ENCODE peak calls at places on chromosome 15, in six cellular contexts. B is cardiac fibroblast, X is NT2/D1, Z is AG04450, V is heart left ventricle, D is left ventricle myocardium inferior. I is an unnamed sample.

GRCh38 chr15:32659340-32659831 is 17.9 kb downstream of the SCG5 start:
- DNase-seq in V (no peak), Z (no peak), X (no peak), D (no peak), B (peak), I (peak)

GRCh38 chr15:70095387-70096214 is 2.1 kb downstream of the TLE3 start:
- DNase-seq in X (no peak), V (no peak), B (peak), Z (no peak), D (no peak), I (no peak)

GRCh38 chr15:69290346-69291164 is 8.2 kb upstream of the PAQR5 start:
- DNase-seq in V (peak), D (peak), B (peak), X (no peak), Z (no peak), I (no peak)

GRCh38 chr15:100775581-100776185 is 103.9 kb upstream of the ALDH1A3 start:
- DNase-seq in Z (no peak), D (no peak), V (no peak), X (no peak), B (no peak), I (no peak)

GRCh38 chr15:71051539-71051938 is 63.7 kb upstream of the THSD4 start:
- DNase-seq in D (peak), B (peak), Z (no peak), V (peak), X (no peak), I (peak)

GRCh38 chr15:96019114-96019513 is 311.4 kb upstream of the NR2F2 start:
- DNase-seq in B (no peak), D (no peak), Z (no peak), V (no peak), X (no peak), I (no peak)

GRCh38 chr15:31352283-31352880 is 25.7 kb downstream of the KLF13 start:
- DNase-seq in B (no peak), D (peak), Z (no peak), V (peak), X (no peak), I (no peak)

GRCh38 chr15:92393287-92393993 is at the start of gene ST8SIA2:
- DNase-seq in V (peak), X (no peak), B (no peak), D (peak), Z (no peak), I (no peak)

GRCh38 chr15:49415638-49416037 is 7.4 kb upstream of the FGF7 start:
- DNase-seq in V (no peak), X (no peak), B (peak), Z (peak), D (no peak), I (peak)

GRCh38 chr15:48861813-48862431 is 16.0 kb upstream of the EID1 start:
- DNase-seq in X (peak), Z (no peak), D (no peak), B (peak), V (peak), I (peak)

GRCh38 chr15:24823473-24823872 is 131.3 kb upstream of the SNRPN start:
- DNase-seq in Z (no peak), B (no peak), V (peak), D (peak), X (peak), I (no peak)

GRCh38 chr15:83170474-83171165 is 37.0 kb downstream of the HDGFL3 start:
- DNase-seq in B (peak), Z (peak), X (no peak), D (no peak), V (no peak), I (no peak)

GRCh38 chr15:29050870-29051269 is 165.1 kb downstream of the APBA2 start:
- DNase-seq in X (no peak), Z (no peak), B (peak), D (no peak), V (no peak), I (peak)

GRCh38 chr15:44033894-44034293 is 161.2 kb downstream of the FRMD5 start:
- DNase-seq in B (peak), V (no peak), X (no peak), D (no peak), Z (no peak), I (no peak)

GRCh38 chr15:90000175-90000923 is 775 bp upstream of the ZNF710 start:
- DNase-seq in X (no peak), B (peak), D (no peak), Z (no peak), V (peak), I (no peak)

GRCh38 chr15:47473857-47474256 is 243.4 kb upstream of the SEMA6D start:
- DNase-seq in B (no peak), V (peak), D (peak), X (no peak), Z (no peak), I (peak)

GRCh38 chr15:63492541-63493077 is 11.8 kb upstream of the USP3 start:
- DNase-seq in X (no peak), B (peak), Z (peak), D (no peak), V (no peak), I (peak)

GRCh38 chr15:59622289-59622688 is 10.7 kb downstream of the GCNT3 start:
- DNase-seq in Z (no peak), D (no peak), V (no peak), X (peak), B (peak), I (peak)

GRCh38 chr15:40444741-40445140 is 4.0 kb downstream of the BAHD1 start:
- DNase-seq in D (no peak), Z (no peak), X (no peak), V (no peak), B (no peak), I (no peak)

GRCh38 chr15:95998935-95999334 is 331.6 kb upstream of the NR2F2 start:
- DNase-seq in D (no peak), B (no peak), Z (no peak), V (no peak), X (no peak), I (no peak)

GRCh38 chr15:92656089-92656488 is 514 bp upstream of the FAM174B start:
- DNase-seq in X (no peak), Z (no peak), D (no peak), V (no peak), B (no peak), I (no peak)

GRCh38 chr15:45719490-45719889 is 84.7 kb downstream of the SQOR start:
- DNase-seq in B (peak), X (no peak), D (no peak), V (no peak), Z (no peak), I (no peak)

GRCh38 chr15:35654334-35654733 is 108.4 kb upstream of the DPH6 start:
- DNase-seq in X (no peak), D (no peak), B (no peak), Z (no peak), V (no peak), I (no peak)

GRCh38 chr15:58684036-58684700 is 65.3 kb downstream of the ADAM10 start:
- DNase-seq in X (no peak), D (no peak), Z (no peak), V (no peak), B (no peak), I (no peak)

GRCh38 chr15:82966671-82967071 is 14.2 kb upstream of the HOMER2 start:
- DNase-seq in B (no peak), D (no peak), X (no peak), V (no peak), Z (no peak), I (no peak)

GRCh38 chr15:78225783-78226541 is 8.4 kb downstream of the ACSBG1 start:
- DNase-seq in Z (no peak), D (no peak), X (no peak), B (peak), V (no peak), I (peak)

GRCh38 chr15:99998661-99999101 is 265.4 kb upstream of the LYSMD4 start:
- DNase-seq in X (no peak), V (no peak), Z (no peak), D (no peak), B (no peak), I (no peak)

GRCh38 chr15:91593081-91593480 is 260.4 kb upstream of the SLCO3A1 start:
- DNase-seq in Z (no peak), D (no peak), V (no peak), X (no peak), B (peak), I (peak)

GRCh38 chr15:45205192-45205591 is 17.4 kb upstream of the SHF start:
- DNase-seq in V (no peak), X (no peak), D (peak), Z (peak), B (peak), I (no peak)

GRCh38 chr15:25397110-25397509 is 41.7 kb downstream of the UBE3A start:
- DNase-seq in V (no peak), Z (no peak), D (no peak), B (peak), X (no peak), I (peak)

GRCh38 chr15:92105611-92106010 is 252.1 kb downstream of the SLCO3A1 start:
- DNase-seq in B (no peak), V (no peak), Z (no peak), X (no peak), D (no peak), I (no peak)

GRCh38 chr15:43277231-43277823 is 10.6 kb upstream of the TGM5 start:
- DNase-seq in Z (no peak), V (no peak), X (no peak), B (no peak), D (no peak), I (no peak)

GRCh38 chr15:42728975-42729374 is 8.0 kb downstream of the CDAN1 start:
- DNase-seq in V (no peak), B (no peak), X (no peak), Z (no peak), D (no peak), I (no peak)

GRCh38 chr15:82030191-82030590 is 15.6 kb downstream of the MEX3B start:
- DNase-seq in Z (no peak), D (no peak), X (no peak), V (no peak), B (no peak), I (no peak)

GRCh38 chr15:51046799-51047449 is 47.8 kb downstream of the TNFAIP8L3 start:
- DNase-seq in B (peak), D (peak), X (no peak), V (peak), Z (peak), I (no peak)

GRCh38 chr15:45378913-45379262 is 544 bp upstream of the GATM start:
- DNase-seq in X (no peak), V (peak), B (no peak), Z (no peak), D (no peak), I (no peak)

GRCh38 chr15:95609096-95609495 is 721.4 kb upstream of the NR2F2 start:
- DNase-seq in X (no peak), B (peak), D (no peak), Z (no peak), V (no peak), I (no peak)

GRCh38 chr15:24878153-24878552 is 76.6 kb upstream of the SNRPN start:
- DNase-seq in X (no peak), Z (no peak), B (peak), V (peak), D (peak), I (no peak)

GRCh38 chr15:35442734-35443133 is 103.2 kb downstream of the DPH6 start:
- DNase-seq in D (no peak), V (no peak), B (peak), Z (no peak), X (no peak), I (no peak)

GRCh38 chr15:57146394-57147140 is 228.1 kb downstream of the TCF12 start:
- DNase-seq in X (peak), Z (no peak), D (no peak), V (peak), B (peak), I (no peak)
- H3K4me3 ChIP-seq in X (no peak), Z (peak), D (peak), V (peak), B (peak), I (peak)

GRCh38 chr15:38610748-38611147 is 46.1 kb upstream of the RASGRP1 start:
- DNase-seq in Z (no peak), V (no peak), B (no peak), X (no peak), D (no peak), I (no peak)

GRCh38 chr15:38612159-38612863 is 47.7 kb upstream of the RASGRP1 start:
- DNase-seq in V (no peak), Z (no peak), D (no peak), X (no peak), B (no peak), I (no peak)

GRCh38 chr15:38608682-38609081 is 44.1 kb upstream of the RASGRP1 start:
- DNase-seq in X (no peak), Z (no peak), D (no peak), B (no peak), V (no peak), I (no peak)

GRCh38 chr15:38611228-38611627 is 46.6 kb upstream of the RASGRP1 start:
- DNase-seq in Z (no peak), D (no peak), V (no peak), X (no peak), B (no peak), I (no peak)

DNA sequence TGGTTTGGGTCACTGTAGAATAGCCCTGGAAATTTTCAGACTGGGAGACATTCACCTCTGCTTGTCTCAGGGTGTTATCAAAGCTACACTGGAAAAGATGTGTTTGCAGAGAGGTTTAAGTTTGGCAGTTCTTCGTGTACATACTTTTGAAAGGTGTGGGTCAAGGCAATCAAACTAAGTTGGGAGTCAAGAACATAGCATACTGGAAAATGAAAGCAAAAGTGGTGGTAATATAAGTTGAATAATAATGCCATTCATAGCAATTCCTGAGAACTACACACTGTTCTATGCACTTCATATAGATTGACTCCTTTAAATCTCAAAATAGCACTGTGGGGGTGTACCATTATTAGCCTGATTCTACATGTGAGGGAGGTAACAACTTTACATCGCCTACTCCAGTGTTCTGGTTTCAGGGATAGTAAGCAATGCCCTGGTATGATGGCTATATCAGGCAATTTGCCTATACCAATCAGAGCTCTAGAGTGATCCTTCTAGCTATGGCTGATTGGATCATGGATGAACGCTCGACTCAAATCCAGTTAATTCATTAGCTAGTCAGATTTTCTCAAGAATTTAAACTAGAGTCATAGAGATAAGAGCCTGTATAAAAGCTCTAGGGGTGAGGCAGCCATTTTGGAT is 44.6 kb upstream of the RASGRP1 start:
- DNase-seq in V (no peak), X (no peak), D (no peak), B (no peak), Z (no peak), I (no peak)
- H3K4me3 ChIP-seq in V (no peak), X (no peak), D (no peak), B (no peak), Z (no peak), I (no peak)

DNA sequence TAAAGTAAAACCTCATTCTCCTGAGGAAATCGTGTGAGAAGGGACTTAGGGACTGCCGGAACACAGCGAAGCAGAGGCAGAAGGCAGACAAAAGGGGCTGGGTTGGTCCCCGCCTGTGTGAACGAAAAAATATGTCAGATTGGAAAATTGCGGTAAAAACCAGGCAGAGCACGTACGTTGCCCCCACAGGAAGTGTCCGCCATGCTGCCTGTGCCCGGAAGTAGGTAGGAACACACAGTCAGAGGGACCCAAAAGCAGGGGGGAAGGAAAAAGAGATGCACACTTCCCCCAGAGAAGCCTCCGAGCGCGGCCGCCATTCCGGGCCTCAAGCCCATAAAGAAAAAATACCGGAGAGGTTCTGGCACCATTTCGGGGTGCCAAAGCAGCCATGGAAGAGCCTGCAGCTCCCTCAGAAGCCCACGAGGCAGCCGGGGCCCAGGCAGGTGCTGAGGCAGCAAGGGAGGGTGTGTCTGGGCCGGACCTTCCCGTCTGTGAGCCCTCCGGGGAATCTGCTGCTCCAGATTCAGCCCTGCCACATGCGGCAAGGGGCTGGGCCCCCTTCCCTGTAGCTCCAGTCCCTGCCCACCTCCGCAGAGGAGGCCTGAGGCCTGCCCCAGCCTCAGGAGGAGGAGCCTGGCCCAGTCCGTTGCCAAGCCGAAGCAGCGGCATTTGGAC is at the start of gene MKRN3:
- DNase-seq in Z (peak), V (no peak), D (no peak), X (no peak), B (peak), I (peak)
- H3K4me3 ChIP-seq in Z (peak), V (peak), D (peak), X (no peak), B (peak), I (peak)

GRCh38 chr15:85616549-85616948 is 178.2 kb downstream of the KLHL25 start:
- DNase-seq in B (peak), Z (no peak), V (no peak), D (no peak), X (no peak), I (no peak)

GRCh38 chr15:85620321-85621044 is 174.2 kb downstream of the KLHL25 start:
- DNase-seq in V (peak), X (no peak), B (peak), Z (no peak), D (no peak), I (no peak)

GRCh38 chr15:85615930-85616329 is 178.8 kb downstream of the KLHL25 start:
- DNase-seq in B (peak), Z (no peak), X (peak), V (peak), D (no peak), I (no peak)

GRCh38 chr15:85621096-85621495 is 173.6 kb downstream of the KLHL25 start:
- DNase-seq in D (no peak), X (no peak), B (peak), V (no peak), Z (no peak), I (no peak)

GRCh38 chr15:85618956-85619491 is 175.7 kb downstream of the KLHL25 start:
- DNase-seq in X (peak), D (peak), B (peak), Z (peak), V (peak), I (peak)
- H3K4me3 ChIP-seq in X (no peak), D (peak), B (peak), Z (peak), V (peak), I (peak)

GRCh38 chr15:74398183-74398582 is 30.7 kb upstream of the CYP11A1 start:
- DNase-seq in X (no peak), B (no peak), Z (no peak), D (no peak), V (no peak), I (no peak)

GRCh38 chr15:74400915-74401757 is 32.6 kb downstream of the SEMA7A start:
- DNase-seq in D (no peak), Z (no peak), V (no peak), B (no peak), X (no peak), I (no peak)

GRCh38 chr15:74400313-74400850 is 32.9 kb upstream of the CYP11A1 start:
- DNase-seq in X (no peak), Z (no peak), V (no peak), B (peak), D (no peak), I (no peak)

GRCh38 chr15:74399100-74399499 is 31.7 kb upstream of the CYP11A1 start:
- DNase-seq in D (no peak), B (no peak), V (no peak), X (no peak), Z (no peak), I (no peak)

DNA sequence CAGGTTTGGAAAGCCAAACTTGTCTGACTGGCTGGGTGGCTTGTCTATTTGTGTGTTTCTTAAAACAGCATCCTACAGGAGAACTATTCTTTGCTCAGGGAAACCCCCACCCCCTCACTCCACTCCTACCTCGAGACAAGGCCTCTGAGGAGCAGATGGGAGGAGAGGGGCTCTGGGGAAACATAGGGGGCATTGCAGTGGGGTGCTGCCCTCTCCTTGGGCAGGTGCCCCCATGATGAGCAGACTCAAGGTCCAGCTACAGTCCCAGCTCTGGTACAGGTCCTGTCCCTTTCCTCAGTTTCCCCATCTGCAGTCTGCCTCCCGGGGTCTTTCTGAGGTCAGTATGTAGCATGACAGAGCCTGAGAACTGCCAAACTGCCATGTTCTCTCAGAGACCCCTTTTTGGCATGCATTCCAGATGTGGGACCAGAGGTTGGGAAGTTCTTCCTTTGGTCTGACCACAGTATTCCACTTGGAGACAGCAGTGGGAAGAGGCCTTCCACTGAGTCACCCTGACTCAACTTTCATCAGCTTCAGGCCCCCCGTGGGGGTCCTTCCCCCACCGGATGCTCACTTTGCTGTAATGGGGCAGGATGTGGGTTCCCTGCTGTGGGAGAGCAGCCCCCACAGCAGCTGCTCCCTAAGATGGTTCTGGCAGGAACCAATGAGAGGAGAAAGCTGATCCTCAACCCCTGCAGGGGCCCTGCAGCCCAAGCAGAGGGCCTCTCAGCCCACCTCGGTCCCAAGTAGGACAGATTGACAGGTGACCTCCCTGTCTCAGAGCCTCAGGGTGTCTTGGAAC is 32.3 kb upstream of the CYP11A1 start:
- DNase-seq in Z (no peak), X (no peak), B (peak), V (no peak), D (no peak), I (peak)
- H3K4me3 ChIP-seq in Z (no peak), X (no peak), B (no peak), V (no peak), D (no peak), I (no peak)

I was measured in skeletal muscle cell.